ENCODE peak calls at places on chromosomes 1 and 21, in ten cellular contexts. Q is epithelial cell of esophagus; C is endodermal cell; E is prostate gland; W is CD8-positive, alpha-beta T cell; K is PC-9; P is choroid plexus epithelial cell; U is heart left ventricle; N is mesendoderm; D is cardiac muscle cell. O is an unnamed sample.

GRCh38 chr1:232844791-232845190 is 39.6 kb downstream of the MAP10 start:
- DNase-seq in Q (peak), C (no peak), E (no peak), W (no peak), K (no peak), P (peak), U (no peak), N (no peak), D (peak), O (peak)

GRCh38 chr1:156676820-156677615 is at the start of gene NES:
- DNase-seq in Q (no peak), C (peak), E (no peak), W (no peak), K (peak), P (peak), U (peak), N (peak), D (peak), O (no peak)

GRCh38 chr1:64093941-64094340 is 109.5 kb upstream of the UBE2U start:
- DNase-seq in Q (peak), C (no peak), E (no peak), W (no peak), K (no peak), P (peak), U (no peak), N (no peak), D (peak), O (peak)

GRCh38 chr21:36629061-36629460 is 69.9 kb upstream of the SIM2 start:
- DNase-seq in Q (no peak), C (no peak), E (no peak), W (no peak), K (no peak), P (no peak), U (no peak), N (no peak), D (no peak), O (no peak)

GRCh38 chr1:55441474-55441873 is 226.3 kb upstream of the USP24 start:
- DNase-seq in Q (no peak), C (no peak), E (no peak), W (no peak), K (no peak), P (no peak), U (no peak), N (no peak), D (no peak), O (no peak)

GRCh38 chr1:221470000-221470698 is 271.7 kb downstream of the DUSP10 start:
- DNase-seq in Q (peak), C (no peak), E (no peak), W (no peak), K (no peak), P (no peak), U (no peak), N (peak), D (no peak), O (peak)

GRCh38 chr21:32131960-32132359 is 146.9 kb downstream of the MIS18A start:
- DNase-seq in Q (peak), C (no peak), E (no peak), W (no peak), K (no peak), P (peak), U (no peak), N (peak), D (peak), O (peak)

GRCh38 chr1:33099290-33100118 is 18.6 kb downstream of the AZIN2 start:
- DNase-seq in Q (peak), C (peak), E (peak), W (peak), K (peak), P (peak), U (peak), N (peak), D (peak), O (peak)

GRCh38 chr1:17538428-17539130 is 919 bp upstream of the ARHGEF10L start:
- DNase-seq in Q (no peak), C (peak), E (no peak), W (no peak), K (no peak), P (no peak), U (no peak), N (peak), D (peak), O (no peak)

GRCh38 chr1:181113061-181113695 is 24.7 kb downstream of the IER5 start:
- DNase-seq in Q (peak), C (peak), E (no peak), W (no peak), K (peak), P (peak), U (no peak), N (peak), D (peak), O (peak)

GRCh38 chr1:6580588-6581270 is 935 bp downstream of the ZBTB48 start:
- DNase-seq in Q (no peak), C (peak), E (no peak), W (no peak), K (peak), P (no peak), U (no peak), N (peak), D (no peak), O (no peak)

GRCh38 chr1:157111396-157112165 is 12.0 kb upstream of the ETV3L start:
- DNase-seq in Q (no peak), C (peak), E (no peak), W (no peak), K (no peak), P (no peak), U (no peak), N (peak), D (no peak), O (no peak)

GRCh38 chr21:31198575-31198974 is 145.5 kb downstream of the TIAM1 start:
- DNase-seq in Q (peak), C (no peak), E (peak), W (no peak), K (no peak), P (peak), U (no peak), N (peak), D (peak), O (peak)

GRCh38 chr21:35528109-35529042 is 479.3 kb upstream of the RUNX1 start:
- DNase-seq in Q (no peak), C (no peak), E (no peak), W (peak), K (no peak), P (peak), U (peak), N (no peak), D (peak), O (no peak)

GRCh38 chr1:218482683-218483082 is 137.5 kb downstream of the TGFB2 start:
- DNase-seq in Q (no peak), C (no peak), E (no peak), W (no peak), K (no peak), P (peak), U (no peak), N (no peak), D (peak), O (no peak)

GRCh38 chr1:228370941-228371740 is 35.5 kb downstream of the TRIM11 start:
- DNase-seq in Q (no peak), C (no peak), E (no peak), W (no peak), K (peak), P (no peak), U (peak), N (no peak), D (no peak), O (no peak)

GRCh38 chr1:41994195-41994894 is 75.6 kb upstream of the HIVEP3 start:
- DNase-seq in Q (no peak), C (no peak), E (no peak), W (no peak), K (no peak), P (no peak), U (no peak), N (no peak), D (no peak), O (no peak)

GRCh38 chr1:44670751-44671640 is 3.3 kb downstream of the TMEM53 start:
- DNase-seq in Q (no peak), C (no peak), E (no peak), W (no peak), K (no peak), P (no peak), U (no peak), N (no peak), D (no peak), O (no peak)

GRCh38 chr1:191693797-191694196 is 464.5 kb upstream of the RGS18 start:
- DNase-seq in Q (no peak), C (no peak), E (no peak), W (no peak), K (no peak), P (no peak), U (no peak), N (no peak), D (no peak), O (no peak)

GRCh38 chr1:2563205-2563604 is 7.0 kb downstream of the TNFRSF14 start:
- DNase-seq in Q (no peak), C (no peak), E (no peak), W (no peak), K (no peak), P (no peak), U (no peak), N (no peak), D (no peak), O (no peak)

GRCh38 chr1:2560299-2561073 is 4.3 kb downstream of the TNFRSF14 start:
- DNase-seq in Q (no peak), C (no peak), E (no peak), W (no peak), K (no peak), P (no peak), U (no peak), N (no peak), D (no peak), O (no peak)

GRCh38 chr1:2559509-2560298 is 3.5 kb downstream of the TNFRSF14 start:
- DNase-seq in Q (no peak), C (no peak), E (no peak), W (no peak), K (no peak), P (no peak), U (no peak), N (no peak), D (no peak), O (no peak)

GRCh38 chr1:2561898-2562895 is 6.0 kb downstream of the TNFRSF14 start:
- DNase-seq in Q (no peak), C (peak), E (no peak), W (no peak), K (no peak), P (no peak), U (no peak), N (no peak), D (no peak), O (no peak)

DNA sequence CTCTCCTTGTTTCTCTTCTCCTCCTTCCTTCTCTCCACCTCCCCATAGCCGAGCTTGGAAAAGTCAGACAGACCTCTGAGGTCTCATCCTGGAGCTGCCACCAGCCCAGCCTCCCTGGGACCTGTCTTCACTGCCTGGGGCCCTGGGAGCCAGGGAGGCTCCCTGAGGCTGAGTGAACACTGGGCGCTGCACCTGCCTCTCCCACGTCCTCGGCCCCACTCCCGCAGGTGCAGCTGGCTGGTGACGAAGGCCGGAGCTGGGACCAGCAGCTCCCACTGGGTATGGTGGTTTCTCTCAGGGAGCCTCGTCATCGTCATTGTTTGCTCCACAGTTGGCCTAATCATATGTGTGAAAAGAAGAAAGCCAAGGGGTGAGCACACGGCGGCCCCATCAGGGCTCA is 5.3 kb downstream of the TNFRSF14 start:
- DNase-seq in Q (no peak), C (no peak), E (no peak), W (no peak), K (no peak), P (no peak), U (no peak), N (no peak), D (no peak), O (no peak)
- H3K4me3 ChIP-seq in Q (no peak), C (no peak), E (no peak), W (no peak), K (no peak), P (no peak), U (no peak), N (no peak), D (no peak), O (no peak)

GRCh38 chr1:110151175-110151715 is 951 bp downstream of the SLC6A17 start:
- DNase-seq in Q (peak), C (no peak), E (no peak), W (no peak), K (no peak), P (peak), U (no peak), N (no peak), D (no peak), O (no peak)
- H3K4me3 ChIP-seq in Q (no peak), C (peak), E (no peak), W (no peak), K (peak), P (no peak), U (peak), N (no peak), D (peak), O (no peak)

GRCh38 chr21:38490411-38491020 is 7.8 kb downstream of the ERG start:
- DNase-seq in Q (no peak), C (no peak), E (no peak), W (no peak), K (no peak), P (no peak), U (no peak), N (no peak), D (no peak), O (no peak)
- H3K4me3 ChIP-seq in Q (no peak), C (no peak), E (no peak), W (no peak), K (no peak), P (no peak), U (no peak), N (no peak), D (no peak), O (no peak)

GRCh38 chr1:35555212-35555584 is 2.0 kb downstream of the KIAA0319L start:
- DNase-seq in Q (no peak), C (no peak), E (no peak), W (no peak), K (no peak), P (no peak), U (no peak), N (no peak), D (no peak), O (no peak)

GRCh38 chr1:35556494-35557117 is 597 bp downstream of the KIAA0319L start:
- DNase-seq in Q (no peak), C (no peak), E (no peak), W (no peak), K (no peak), P (no peak), U (no peak), N (no peak), D (no peak), O (no peak)

GRCh38 chr1:35554261-35555211 is 2.7 kb downstream of the KIAA0319L start:
- DNase-seq in Q (no peak), C (no peak), E (peak), W (no peak), K (no peak), P (no peak), U (no peak), N (peak), D (peak), O (peak)

GRCh38 chr1:35557118-35557610 is at the start of gene KIAA0319L:
- DNase-seq in Q (peak), C (peak), E (peak), W (no peak), K (peak), P (no peak), U (peak), N (no peak), D (no peak), O (no peak)

DNA sequence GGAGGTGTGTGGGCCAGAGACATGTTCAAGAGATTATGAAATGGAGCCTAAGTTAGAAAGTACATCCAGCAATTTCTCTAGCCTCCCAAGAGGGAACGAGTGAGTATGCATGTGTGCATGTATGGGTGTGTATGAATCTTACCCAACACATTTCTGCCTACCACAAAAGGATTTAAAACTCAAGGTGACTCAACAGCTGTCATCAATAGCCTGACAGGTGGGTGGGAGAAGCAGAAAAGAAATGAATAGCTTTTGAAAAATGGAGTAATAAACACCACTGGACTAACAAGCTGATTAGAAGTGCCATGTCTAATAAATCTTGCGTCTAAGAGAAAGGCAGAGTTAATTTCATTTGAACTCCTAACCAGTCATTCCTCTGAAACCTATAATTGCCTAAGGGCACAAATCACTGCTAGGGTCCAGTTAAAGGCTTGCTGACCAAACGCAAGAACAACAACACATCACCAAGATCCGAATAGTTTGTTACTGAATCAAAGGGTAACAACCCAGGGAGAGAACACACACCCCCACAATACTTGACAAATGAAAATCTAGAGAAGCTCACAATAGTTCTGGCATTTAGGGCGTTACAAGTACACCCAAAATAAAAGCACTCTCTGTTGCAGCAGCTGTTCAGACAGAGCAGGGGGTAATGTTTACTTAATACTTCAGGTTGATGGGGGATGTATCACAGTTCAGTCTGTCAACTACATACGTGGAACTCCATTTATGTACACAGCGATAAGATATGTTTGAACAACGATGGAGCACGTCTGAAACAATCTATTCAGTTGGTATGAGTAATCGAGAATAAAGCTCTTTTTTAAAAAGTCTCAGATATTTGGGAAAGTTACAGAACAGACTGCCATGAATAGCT is 1.4 kb downstream of the KIAA0319L start:
- DNase-seq in Q (peak), C (no peak), E (no peak), W (no peak), K (no peak), P (peak), U (no peak), N (no peak), D (no peak), O (peak)
- H3K4me3 ChIP-seq in Q (peak), C (peak), E (peak), W (no peak), K (peak), P (peak), U (peak), N (no peak), D (peak), O (peak)

GRCh38 chr1:198534540-198535413 is 5.7 kb downstream of the ATP6V1G3 start:
- DNase-seq in Q (no peak), C (no peak), E (no peak), W (no peak), K (no peak), P (no peak), U (no peak), N (no peak), D (no peak), O (no peak)

GRCh38 chr1:198528376-198528775 is 12.1 kb downstream of the ATP6V1G3 start:
- DNase-seq in Q (no peak), C (no peak), E (no peak), W (no peak), K (no peak), P (peak), U (no peak), N (no peak), D (peak), O (peak)

GRCh38 chr1:198530964-198531363 is 9.5 kb downstream of the ATP6V1G3 start:
- DNase-seq in Q (no peak), C (no peak), E (no peak), W (no peak), K (no peak), P (no peak), U (no peak), N (no peak), D (no peak), O (no peak)

GRCh38 chr1:198529414-198529813 is 11.1 kb downstream of the ATP6V1G3 start:
- DNase-seq in Q (no peak), C (no peak), E (no peak), W (no peak), K (no peak), P (peak), U (no peak), N (no peak), D (peak), O (no peak)

DNA sequence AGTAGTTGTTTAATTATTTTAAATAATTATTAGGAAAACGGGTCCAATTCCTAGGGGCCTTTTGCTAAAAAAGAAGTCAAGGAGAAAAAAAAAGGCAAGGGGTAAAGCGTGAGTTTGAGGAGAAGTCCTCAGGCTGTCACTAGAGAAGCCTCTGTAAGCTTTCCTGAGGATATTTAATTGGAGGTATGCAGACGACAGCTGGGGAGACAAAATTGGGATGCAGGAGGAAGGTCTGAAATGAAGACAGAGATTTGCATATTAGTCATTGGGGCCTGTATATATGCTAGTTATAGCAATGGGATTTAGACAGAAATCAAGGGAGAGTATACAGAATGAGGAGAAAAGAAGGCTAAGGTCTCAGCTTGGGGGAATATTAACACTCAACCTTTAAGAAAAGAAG is 8.6 kb downstream of the ATP6V1G3 start:
- DNase-seq in Q (no peak), C (no peak), E (no peak), W (no peak), K (no peak), P (no peak), U (no peak), N (no peak), D (no peak), O (no peak)
- H3K4me3 ChIP-seq in Q (no peak), C (no peak), E (no peak), W (no peak), K (no peak), P (no peak), U (no peak), N (no peak), D (no peak), O (no peak)

O was measured in bronchial epithelial cell.